ENCODE peak calls at places on chromosomes 4 and X, in ten cellular contexts. One of them, this sample, is unnamed. For H3K9me3, the result is how much of the 10 kb centered on the place peaks cover.

GRCh38 chr4:124915073-124915472 is 202.5 kb upstream of the ANKRD50 start:
- DNase-seq in ovary: no peak
- DNase-seq in HCT116: no peak
- DNase-seq in left ventricle myocardium inferior: no peak
- DNase-seq in iPS DF 6.9: no peak
- DNase-seq in neuronal stem cell: no peak
- DNase-seq in tibial nerve: no peak
- DNase-seq in naive thymus-derived CD4-positive, alpha-beta T cell: no peak
- DNase-seq in CD8-positive, alpha-beta memory T cell: no peak
- DNase-seq in heart left ventricle: no peak
- DNase-seq in this sample: no peak

GRCh38 chr4:36712013-36712412 is 430.6 kb downstream of the DTHD1 start:
- DNase-seq in tibial nerve: no peak
- DNase-seq in heart left ventricle: no peak
- DNase-seq in iPS DF 6.9: no peak
- DNase-seq in left ventricle myocardium inferior: no peak
- DNase-seq in ovary: no peak
- DNase-seq in HCT116: no peak
- DNase-seq in CD8-positive, alpha-beta memory T cell: no peak
- DNase-seq in naive thymus-derived CD4-positive, alpha-beta T cell: no peak
- DNase-seq in neuronal stem cell: no peak
- DNase-seq in this sample: no peak

GRCh38 chr4:47567511-47567910 is 82.4 kb downstream of the ATP10D start:
- DNase-seq in neuronal stem cell: no peak
- DNase-seq in heart left ventricle: no peak
- DNase-seq in HCT116: no peak
- DNase-seq in iPS DF 6.9: no peak
- DNase-seq in ovary: no peak
- DNase-seq in naive thymus-derived CD4-positive, alpha-beta T cell: no peak
- DNase-seq in CD8-positive, alpha-beta memory T cell: no peak
- DNase-seq in left ventricle myocardium inferior: no peak
- DNase-seq in tibial nerve: no peak
- DNase-seq in this sample: no peak

GRCh38 chr4:55284331-55284730 is 61.7 kb upstream of the SRD5A3 start:
- DNase-seq in ovary: no peak
- DNase-seq in naive thymus-derived CD4-positive, alpha-beta T cell: no peak
- DNase-seq in neuronal stem cell: no peak
- DNase-seq in left ventricle myocardium inferior: no peak
- DNase-seq in tibial nerve: no peak
- DNase-seq in heart left ventricle: no peak
- DNase-seq in HCT116: no peak
- DNase-seq in CD8-positive, alpha-beta memory T cell: no peak
- DNase-seq in iPS DF 6.9: no peak
- DNase-seq in this sample: no peak

GRCh38 chr4:183388021-183388420 is 56.4 kb upstream of the CDKN2AIP start:
- DNase-seq in ovary: no peak
- DNase-seq in tibial nerve: no peak
- DNase-seq in iPS DF 6.9: no peak
- DNase-seq in heart left ventricle: no peak
- DNase-seq in CD8-positive, alpha-beta memory T cell: no peak
- DNase-seq in left ventricle myocardium inferior: no peak
- DNase-seq in HCT116: no peak
- DNase-seq in naive thymus-derived CD4-positive, alpha-beta T cell: no peak
- DNase-seq in neuronal stem cell: no peak
- DNase-seq in this sample: no peak

GRCh38 chr4:13344216-13344615 is 139.9 kb downstream of the RAB28 start:
- DNase-seq in naive thymus-derived CD4-positive, alpha-beta T cell: no peak
- DNase-seq in iPS DF 6.9: no peak
- DNase-seq in ovary: no peak
- DNase-seq in left ventricle myocardium inferior: no peak
- DNase-seq in tibial nerve: no peak
- DNase-seq in heart left ventricle: no peak
- DNase-seq in CD8-positive, alpha-beta memory T cell: no peak
- DNase-seq in neuronal stem cell: no peak
- DNase-seq in HCT116: no peak
- DNase-seq in this sample: no peak

GRCh38 chr4:177448850-177449249 is 6.6 kb upstream of the AGA start:
- DNase-seq in ovary: no peak
- DNase-seq in HCT116: no peak
- DNase-seq in naive thymus-derived CD4-positive, alpha-beta T cell: no peak
- DNase-seq in tibial nerve: no peak
- DNase-seq in left ventricle myocardium inferior: no peak
- DNase-seq in iPS DF 6.9: no peak
- DNase-seq in heart left ventricle: no peak
- DNase-seq in neuronal stem cell: no peak
- DNase-seq in CD8-positive, alpha-beta memory T cell: no peak
- DNase-seq in this sample: no peak

GRCh38 chr4:1447676-1448588 is 41.7 kb upstream of the NKX1-1 start:
- DNase-seq in ovary: no peak
- DNase-seq in HCT116: no peak
- DNase-seq in iPS DF 6.9: no peak
- DNase-seq in neuronal stem cell: no peak
- DNase-seq in heart left ventricle: no peak
- DNase-seq in left ventricle myocardium inferior: no peak
- DNase-seq in tibial nerve: no peak
- DNase-seq in CD8-positive, alpha-beta memory T cell: no peak
- DNase-seq in naive thymus-derived CD4-positive, alpha-beta T cell: no peak
- DNase-seq in this sample: no peak

GRCh38 chr4:1215347-1216075 is 33.4 kb downstream of the CTBP1 start:
- DNase-seq in left ventricle myocardium inferior: no peak
- DNase-seq in HCT116: no peak
- DNase-seq in neuronal stem cell: no peak
- DNase-seq in tibial nerve: peak
- DNase-seq in heart left ventricle: no peak
- DNase-seq in ovary: no peak
- DNase-seq in naive thymus-derived CD4-positive, alpha-beta T cell: no peak
- DNase-seq in iPS DF 6.9: no peak
- DNase-seq in CD8-positive, alpha-beta memory T cell: no peak
- DNase-seq in this sample: no peak

GRCh38 chr4:180668732-180669131 is 1574.5 kb upstream of the TENM3 start:
- DNase-seq in neuronal stem cell: no peak
- DNase-seq in heart left ventricle: no peak
- DNase-seq in left ventricle myocardium inferior: no peak
- DNase-seq in ovary: no peak
- DNase-seq in tibial nerve: no peak
- DNase-seq in naive thymus-derived CD4-positive, alpha-beta T cell: no peak
- DNase-seq in CD8-positive, alpha-beta memory T cell: no peak
- DNase-seq in iPS DF 6.9: no peak
- DNase-seq in HCT116: no peak
- DNase-seq in this sample: no peak

GRCh38 chrX:68822641-68823410 is 6.0 kb upstream of the EFNB1 start:
- DNase-seq in tibial nerve: no peak
- DNase-seq in ovary: no peak
- DNase-seq in naive thymus-derived CD4-positive, alpha-beta T cell: no peak
- DNase-seq in neuronal stem cell: no peak
- DNase-seq in CD8-positive, alpha-beta memory T cell: no peak
- DNase-seq in left ventricle myocardium inferior: peak
- DNase-seq in heart left ventricle: peak
- DNase-seq in HCT116: peak
- DNase-seq in iPS DF 6.9: no peak
- DNase-seq in this sample: no peak

GRCh38 chr4:103493450-103494159 is 226.2 kb downstream of the TACR3 start:
- DNase-seq in CD8-positive, alpha-beta memory T cell: no peak
- DNase-seq in neuronal stem cell: no peak
- DNase-seq in ovary: no peak
- DNase-seq in HCT116: no peak
- DNase-seq in heart left ventricle: no peak
- DNase-seq in iPS DF 6.9: no peak
- DNase-seq in naive thymus-derived CD4-positive, alpha-beta T cell: no peak
- DNase-seq in tibial nerve: no peak
- DNase-seq in left ventricle myocardium inferior: no peak
- DNase-seq in this sample: no peak

GRCh38 chrX:53449632-53450031 is 15.5 kb upstream of the HSD17B10 start:
- DNase-seq in heart left ventricle: no peak
- DNase-seq in ovary: no peak
- DNase-seq in HCT116: no peak
- DNase-seq in naive thymus-derived CD4-positive, alpha-beta T cell: no peak
- DNase-seq in tibial nerve: no peak
- DNase-seq in iPS DF 6.9: no peak
- DNase-seq in neuronal stem cell: no peak
- DNase-seq in left ventricle myocardium inferior: no peak
- DNase-seq in CD8-positive, alpha-beta memory T cell: no peak
- DNase-seq in this sample: no peak

GRCh38 chrX:53447441-53447840 is 13.3 kb upstream of the HSD17B10 start:
- DNase-seq in naive thymus-derived CD4-positive, alpha-beta T cell: no peak
- DNase-seq in tibial nerve: no peak
- DNase-seq in iPS DF 6.9: no peak
- DNase-seq in neuronal stem cell: no peak
- DNase-seq in ovary: no peak
- DNase-seq in HCT116: no peak
- DNase-seq in left ventricle myocardium inferior: no peak
- DNase-seq in CD8-positive, alpha-beta memory T cell: no peak
- DNase-seq in heart left ventricle: no peak
- DNase-seq in this sample: no peak

GRCh38 chrX:53442322-53442631 is 8.1 kb upstream of the HSD17B10 start:
- DNase-seq in iPS DF 6.9: no peak
- DNase-seq in ovary: no peak
- DNase-seq in heart left ventricle: no peak
- DNase-seq in left ventricle myocardium inferior: no peak
- DNase-seq in naive thymus-derived CD4-positive, alpha-beta T cell: no peak
- DNase-seq in CD8-positive, alpha-beta memory T cell: no peak
- DNase-seq in tibial nerve: no peak
- DNase-seq in HCT116: no peak
- DNase-seq in neuronal stem cell: no peak
- DNase-seq in this sample: no peak

GRCh38 chrX:53441531-53442321 is 7.6 kb upstream of the HSD17B10 start:
- DNase-seq in neuronal stem cell: peak
- DNase-seq in CD8-positive, alpha-beta memory T cell: peak
- DNase-seq in ovary: peak
- DNase-seq in HCT116: peak
- DNase-seq in left ventricle myocardium inferior: peak
- DNase-seq in iPS DF 6.9: peak
- DNase-seq in heart left ventricle: peak
- DNase-seq in tibial nerve: peak
- DNase-seq in naive thymus-derived CD4-positive, alpha-beta T cell: peak
- DNase-seq in this sample: peak

GRCh38 chrX:53445977-53446376 is 11.8 kb upstream of the HSD17B10 start:
- DNase-seq in naive thymus-derived CD4-positive, alpha-beta T cell: peak
- DNase-seq in left ventricle myocardium inferior: no peak
- DNase-seq in tibial nerve: no peak
- DNase-seq in CD8-positive, alpha-beta memory T cell: no peak
- DNase-seq in HCT116: no peak
- DNase-seq in ovary: no peak
- DNase-seq in iPS DF 6.9: no peak
- DNase-seq in heart left ventricle: peak
- DNase-seq in neuronal stem cell: no peak
- DNase-seq in this sample: no peak
- H3K9me3 ChIP-seq in naive thymus-derived CD4-positive, alpha-beta T cell: under half
- H3K9me3 ChIP-seq in left ventricle myocardium inferior: under half
- H3K9me3 ChIP-seq in tibial nerve: under half
- H3K9me3 ChIP-seq in CD8-positive, alpha-beta memory T cell: under half
- H3K9me3 ChIP-seq in HCT116: under half
- H3K9me3 ChIP-seq in ovary: under half
- H3K9me3 ChIP-seq in iPS DF 6.9: under half
- H3K9me3 ChIP-seq in heart left ventricle: under half
- H3K9me3 ChIP-seq in neuronal stem cell: under half
- H3K9me3 ChIP-seq in this sample: under half

DNA sequence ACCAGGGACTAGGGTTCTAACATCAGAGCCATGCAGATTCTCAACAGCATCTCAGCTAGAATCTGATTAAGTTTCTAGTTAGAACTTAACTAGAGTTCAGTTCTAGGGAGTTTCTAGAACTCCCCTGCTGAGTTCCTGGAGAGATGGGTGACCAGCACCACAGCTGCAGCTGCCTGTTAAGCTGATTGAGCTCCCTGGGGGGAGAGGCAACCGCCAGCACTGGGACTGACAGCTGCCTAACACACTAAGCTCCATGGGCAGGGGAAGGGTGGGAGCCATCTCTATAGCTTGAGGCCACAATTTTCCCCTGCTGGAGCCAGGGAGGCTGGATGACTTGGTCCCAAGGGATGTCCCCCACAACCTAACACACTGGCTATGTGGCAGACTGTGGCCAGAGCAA is 84.2 kb downstream of the CHIC1 start:
- DNase-seq in iPS DF 6.9: no peak
- DNase-seq in ovary: no peak
- DNase-seq in tibial nerve: no peak
- DNase-seq in heart left ventricle: no peak
- DNase-seq in HCT116: no peak
- DNase-seq in left ventricle myocardium inferior: no peak
- DNase-seq in CD8-positive, alpha-beta memory T cell: no peak
- DNase-seq in naive thymus-derived CD4-positive, alpha-beta T cell: no peak
- DNase-seq in neuronal stem cell: no peak
- DNase-seq in this sample: no peak
- H3K9me3 ChIP-seq in iPS DF 6.9: under half
- H3K9me3 ChIP-seq in ovary: under half
- H3K9me3 ChIP-seq in tibial nerve: under half
- H3K9me3 ChIP-seq in heart left ventricle: under half
- H3K9me3 ChIP-seq in HCT116: under half
- H3K9me3 ChIP-seq in left ventricle myocardium inferior: under half
- H3K9me3 ChIP-seq in CD8-positive, alpha-beta memory T cell: under half
- H3K9me3 ChIP-seq in naive thymus-derived CD4-positive, alpha-beta T cell: under half
- H3K9me3 ChIP-seq in neuronal stem cell: under half
- H3K9me3 ChIP-seq in this sample: under half

GRCh38 chr4:25215506-25215905 is 18.3 kb upstream of the PI4K2B start:
- DNase-seq in iPS DF 6.9: no peak
- DNase-seq in left ventricle myocardium inferior: no peak
- DNase-seq in heart left ventricle: no peak
- DNase-seq in naive thymus-derived CD4-positive, alpha-beta T cell: no peak
- DNase-seq in neuronal stem cell: no peak
- DNase-seq in CD8-positive, alpha-beta memory T cell: no peak
- DNase-seq in tibial nerve: no peak
- DNase-seq in HCT116: no peak
- DNase-seq in ovary: no peak
- DNase-seq in this sample: no peak

GRCh38 chr4:25223770-25224375 is 10.0 kb upstream of the PI4K2B start:
- DNase-seq in tibial nerve: no peak
- DNase-seq in naive thymus-derived CD4-positive, alpha-beta T cell: peak
- DNase-seq in iPS DF 6.9: peak
- DNase-seq in CD8-positive, alpha-beta memory T cell: no peak
- DNase-seq in neuronal stem cell: peak
- DNase-seq in heart left ventricle: no peak
- DNase-seq in ovary: no peak
- DNase-seq in HCT116: peak
- DNase-seq in left ventricle myocardium inferior: no peak
- DNase-seq in this sample: no peak

DNA sequence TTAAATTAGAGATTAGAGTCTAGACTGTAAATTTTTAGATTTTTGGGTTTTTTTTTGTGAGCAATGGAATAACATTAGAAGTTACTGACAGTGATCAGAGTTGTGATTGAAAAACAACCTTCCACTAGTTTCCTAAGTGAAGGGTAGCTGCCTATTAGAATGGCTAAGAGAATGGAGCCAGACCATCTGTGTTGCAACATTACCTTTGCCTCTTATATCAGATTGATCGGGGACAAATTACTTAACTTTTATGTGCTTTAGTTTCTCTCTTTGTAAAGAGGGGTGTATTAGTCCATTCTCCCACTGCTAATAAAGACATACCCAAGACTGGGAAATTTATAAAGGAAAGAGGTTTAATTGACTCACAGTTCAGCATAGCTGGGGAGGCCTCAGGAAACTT is 12.5 kb upstream of the PI4K2B start:
- DNase-seq in naive thymus-derived CD4-positive, alpha-beta T cell: no peak
- DNase-seq in heart left ventricle: no peak
- DNase-seq in HCT116: no peak
- DNase-seq in iPS DF 6.9: no peak
- DNase-seq in ovary: no peak
- DNase-seq in left ventricle myocardium inferior: no peak
- DNase-seq in neuronal stem cell: no peak
- DNase-seq in tibial nerve: no peak
- DNase-seq in CD8-positive, alpha-beta memory T cell: no peak
- DNase-seq in this sample: no peak
- H3K9me3 ChIP-seq in naive thymus-derived CD4-positive, alpha-beta T cell: under half
- H3K9me3 ChIP-seq in heart left ventricle: under half
- H3K9me3 ChIP-seq in HCT116: under half
- H3K9me3 ChIP-seq in iPS DF 6.9: under half
- H3K9me3 ChIP-seq in ovary: under half
- H3K9me3 ChIP-seq in left ventricle myocardium inferior: half or more
- H3K9me3 ChIP-seq in neuronal stem cell: under half
- H3K9me3 ChIP-seq in tibial nerve: under half
- H3K9me3 ChIP-seq in CD8-positive, alpha-beta memory T cell: under half
- H3K9me3 ChIP-seq in this sample: under half

GRCh38 chr4:99013884-99014523 is 18.5 kb downstream of the METAP1 start:
- DNase-seq in left ventricle myocardium inferior: no peak
- DNase-seq in tibial nerve: no peak
- DNase-seq in HCT116: no peak
- DNase-seq in iPS DF 6.9: no peak
- DNase-seq in naive thymus-derived CD4-positive, alpha-beta T cell: no peak
- DNase-seq in ovary: no peak
- DNase-seq in CD8-positive, alpha-beta memory T cell: no peak
- DNase-seq in neuronal stem cell: no peak
- DNase-seq in heart left ventricle: no peak
- DNase-seq in this sample: no peak
- H3K9me3 ChIP-seq in left ventricle myocardium inferior: under half
- H3K9me3 ChIP-seq in tibial nerve: under half
- H3K9me3 ChIP-seq in HCT116: under half
- H3K9me3 ChIP-seq in iPS DF 6.9: under half
- H3K9me3 ChIP-seq in naive thymus-derived CD4-positive, alpha-beta T cell: under half
- H3K9me3 ChIP-seq in ovary: under half
- H3K9me3 ChIP-seq in CD8-positive, alpha-beta memory T cell: under half
- H3K9me3 ChIP-seq in neuronal stem cell: half or more
- H3K9me3 ChIP-seq in heart left ventricle: under half
- H3K9me3 ChIP-seq in this sample: under half

This sample was measured in T-helper 17 cell.